ENCODE peak calls at places on chromosome 1, in ten cellular contexts. P is K562, B is astrocyte, K is HCT116, Z is mammary epithelial cell, A is hepatocyte, N is GM23248, F is PC-3, H is GM12878, I is fibroblast of lung. E is an unnamed sample.

GRCh38 chr1:234778215-234779159 is 168.5 kb upstream of the IRF2BP2 start:
- DNase-seq in H (no peak), P (no peak), F (peak; percentile 6), N (no peak), Z (no peak), K (no peak), I (no peak), B (no peak), A (peak; percentile 33), E (no peak)

GRCh38 chr1:234149217-234149616 is 224.0 kb upstream of the COA6 start:
- DNase-seq in A (no peak), I (peak; percentile 91), F (peak; percentile 14), K (no peak), N (peak; percentile 88), B (peak; percentile 90), P (no peak), H (no peak), Z (peak; percentile 74), E (no peak)

GRCh38 chr1:44361478-44361877 is 6.4 kb upstream of the ERI3 start:
- DNase-seq in P (peak; percentile 44), H (no peak), A (peak; percentile 51), N (peak; percentile 13), B (no peak), F (peak; percentile 45), I (no peak), Z (no peak), K (no peak), E (no peak)

GRCh38 chr1:117780981-117781475 is 148.4 kb downstream of the GDAP2 start:
- DNase-seq in P (no peak), Z (no peak), H (no peak), F (no peak), A (peak; percentile 36), B (no peak), N (no peak), I (no peak), K (no peak), E (no peak)

GRCh38 chr1:76591963-76592362 is 275.3 kb upstream of the ST6GALNAC5 start:
- DNase-seq in H (no peak), B (no peak), I (no peak), F (no peak), P (no peak), N (no peak), A (no peak), Z (no peak), K (no peak), E (no peak)

GRCh38 chr1:158933621-158934020 is 2.3 kb downstream of the PYHIN1 start:
- DNase-seq in I (no peak), K (no peak), A (no peak), Z (no peak), N (no peak), H (no peak), P (no peak), F (no peak), B (no peak), E (no peak)

GRCh38 chr1:20187103-20187812 is 940 bp upstream of the PLA2G2C start:
- DNase-seq in H (no peak), A (no peak), I (no peak), P (peak; percentile 44), Z (no peak), F (peak; percentile 72), B (no peak), N (no peak), K (no peak), E (no peak)

GRCh38 chr1:243851765-243852164 is 1.7 kb upstream of the AKT3 start:
- DNase-seq in I (no peak), Z (no peak), A (no peak), H (no peak), N (no peak), P (no peak), K (no peak), B (no peak), F (peak; percentile 22), E (no peak)

GRCh38 chr1:50232271-50232670 is 123.6 kb downstream of the ELAVL4 start:
- DNase-seq in N (no peak), H (no peak), B (no peak), Z (no peak), A (no peak), F (peak; percentile 14), P (no peak), K (no peak), I (no peak), E (no peak)

GRCh38 chr1:21340230-21340564 is 49.9 kb upstream of the ECE1 start:
- DNase-seq in P (no peak), F (peak; percentile 70), A (no peak), B (no peak), H (no peak), K (no peak), I (no peak), N (no peak), Z (peak; percentile 11), E (no peak)

GRCh38 chr1:29122662-29122986 is 1.1 kb downstream of the TMEM200B start:
- DNase-seq in P (no peak), Z (peak; percentile 26), A (peak; percentile 74), H (no peak), N (peak; percentile 96), I (peak; percentile 73), F (peak; percentile 82), K (no peak), B (peak; percentile 62), E (no peak)

GRCh38 chr1:29125237-29125641 is 1.5 kb upstream of the TMEM200B start:
- DNase-seq in H (no peak), K (no peak), B (no peak), I (no peak), Z (no peak), F (no peak), P (no peak), A (no peak), N (no peak), E (no peak)

GRCh38 chr1:29122987-29123870 is 474 bp downstream of the TMEM200B start:
- DNase-seq in Z (no peak), F (no peak), K (no peak), N (peak; percentile 69), I (peak; percentile 49), P (no peak), B (peak; percentile 32), A (peak; percentile 49), H (no peak), E (no peak)

GRCh38 chr1:29124366-29125236 is 898 bp upstream of the TMEM200B start:
- DNase-seq in Z (peak; percentile 39), K (peak; percentile 46), F (peak; percentile 58), P (peak; percentile 80), I (peak; percentile 78), N (peak; percentile 90), A (peak; percentile 92), H (no peak), B (peak; percentile 60), E (no peak)

GRCh38 chr1:29123871-29124365 is at the start of gene TMEM200B:
- DNase-seq in N (peak; percentile 48), B (no peak), Z (no peak), I (no peak), A (peak; percentile 67), F (no peak), P (no peak), H (no peak), K (no peak), E (no peak)
- TF ChIP-seq EZH2 in N (no peak), B (peak; percentile 8), Z (no peak), I (no peak), A (no peak), F (no peak), P (no peak), H (peak; percentile 2), K (no peak), E (peak; percentile 71)

GRCh38 chr1:98441281-98441680 is 220.2 kb upstream of the SNX7 start:
- DNase-seq in H (no peak), B (no peak), K (no peak), I (no peak), F (no peak), N (no peak), A (no peak), Z (no peak), P (no peak), E (no peak)
- H3K4me3 ChIP-seq in H (no peak overlapping the region), B (no peak overlapping the region), K (no peak overlapping the region), I (no peak overlapping the region), F (no peak overlapping the region), N (no peak overlapping the region), A (no peak overlapping the region), Z (no peak overlapping the region), P (no peak overlapping the region), E (no peak overlapping the region)

GRCh38 chr1:90723561-90724108 is 6.5 kb upstream of the BARHL2 start:
- DNase-seq in I (no peak), B (no peak), F (no peak), H (no peak), N (peak; percentile 21), Z (no peak), P (no peak), K (no peak), A (no peak), E (no peak)

GRCh38 chr1:90724361-90724760 is 7.3 kb upstream of the BARHL2 start:
- DNase-seq in K (no peak), F (no peak), B (no peak), Z (no peak), I (no peak), P (no peak), A (no peak), H (no peak), N (no peak), E (no peak)

GRCh38 chr1:90725961-90726715 is 9.0 kb upstream of the BARHL2 start:
- DNase-seq in H (no peak), N (peak; percentile 30), B (no peak), I (no peak), A (no peak), K (no peak), P (no peak), F (no peak), Z (peak; percentile 6), E (no peak)

GRCh38 chr1:90725341-90725960 is 8.3 kb upstream of the BARHL2 start:
- DNase-seq in N (peak; percentile 39), I (no peak), F (peak; percentile 12), A (no peak), H (no peak), B (no peak), Z (no peak), P (no peak), K (no peak), E (no peak)

DNA sequence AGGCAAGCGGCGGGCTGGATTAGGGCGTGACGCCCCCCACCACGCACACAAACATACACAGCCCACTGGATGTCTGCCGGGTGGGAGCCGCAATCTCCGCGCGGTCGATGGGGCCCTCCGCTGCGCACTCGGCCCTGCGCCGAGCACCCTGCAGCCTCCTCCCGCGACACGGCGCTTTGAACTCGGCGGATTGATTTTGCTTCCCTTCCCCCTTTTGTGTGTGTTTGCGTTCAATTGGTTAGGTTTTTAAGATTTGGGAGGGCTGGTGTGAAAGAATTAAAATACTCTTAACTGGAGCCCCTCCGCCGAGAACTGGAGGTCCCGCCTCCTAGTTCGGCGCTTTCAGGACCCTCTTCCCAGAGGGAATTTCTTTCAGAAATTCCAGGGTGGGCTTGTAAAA is 7.8 kb upstream of the BARHL2 start:
- DNase-seq in Z (no peak), K (no peak), P (no peak), A (no peak), F (no peak), B (no peak), I (no peak), N (no peak), H (no peak), E (no peak)
- H3K9me3 ChIP-seq in Z (peaks cover 19% of the 10 kb centered on the region), K (no peaks in the 10 kb centered on the region), P (no peaks in the 10 kb centered on the region), A (no peaks in the 10 kb centered on the region), F (no peaks in the 10 kb centered on the region), B (peaks cover 3% of the 10 kb centered on the region), I (no peaks in the 10 kb centered on the region), N (no peaks in the 10 kb centered on the region), H (peaks cover 3% of the 10 kb centered on the region), E (peaks cover 9% of the 10 kb centered on the region)

DNA sequence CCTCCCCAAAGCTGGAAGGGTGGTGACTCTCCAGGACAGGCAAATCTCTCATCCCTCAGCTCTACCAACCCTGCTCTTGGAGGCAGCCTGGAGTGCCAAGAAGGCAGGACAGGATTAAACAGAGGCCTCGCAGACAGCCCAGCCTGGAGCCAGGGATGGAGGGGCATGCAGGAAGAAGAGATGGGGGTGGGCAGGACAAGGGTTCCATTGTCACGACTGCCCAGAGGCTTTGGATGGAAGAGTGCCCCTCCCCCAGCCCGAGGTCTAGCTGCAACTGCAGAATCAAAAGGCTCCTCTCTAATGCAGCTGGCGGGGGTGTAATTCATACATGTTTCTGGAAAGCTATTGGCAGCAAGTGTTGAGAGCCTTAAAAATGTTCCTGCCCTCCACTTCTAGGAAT is 8.9 kb downstream of the RAB7B start:
- DNase-seq in I (no peak), N (no peak), P (no peak), Z (no peak), F (no peak), K (no peak), B (no peak), A (no peak), H (no peak), E (no peak)
- TF ChIP-seq EZH2 in I (no peak), N (no peak), P (no peak), Z (no peak), F (no peak), K (no peak), B (no peak), A (no peak), H (no peak), E (no peak)